ENCODE peak calls at places on chromosomes 3 and 15, in five cellular contexts. R is H1, T is HCT116, G is GM12878, D is K562. Y is an unnamed sample.
A peak's percentile ranks its signal among the peaks of the same experiment; 100 is the strongest.

GRCh38 chr3:30004481-30004880 is 601.9 kb upstream of the TGFBR2 start:
- DNase-seq in R (no peak), T (no peak), G (no peak), D (no peak), Y (no peak)

GRCh38 chr3:174419216-174419615 is 439.9 kb upstream of the NAALADL2 start:
- DNase-seq in R (no peak), T (no peak), G (no peak), D (no peak), Y (no peak)

GRCh38 chr15:60569596-60569995 is 90.7 kb upstream of the ICE2 start:
- DNase-seq in R (no peak), T (no peak), G (no peak), D (no peak), Y (no peak)

GRCh38 chr3:188153498-188153948 is 434 bp upstream of the LPP start:
- DNase-seq in R (peak; percentile 87), T (peak; percentile 75), G (no peak), D (no peak), Y (peak; percentile 88)

GRCh38 chr15:55791576-55792400 is 48.8 kb upstream of the PRTG start:
- DNase-seq in R (no peak), T (no peak), G (no peak), D (no peak), Y (no peak)

GRCh38 chr15:69484837-69485236 is 32.2 kb downstream of the RPLP1 start:
- DNase-seq in R (no peak), T (no peak), G (no peak), D (no peak), Y (no peak)

GRCh38 chr3:52873433-52874159 is 23.8 kb downstream of the STIMATE start:
- DNase-seq in R (no peak), T (no peak), G (no peak), D (peak; percentile 22), Y (no peak)

GRCh38 chr3:52385157-52385556 is 59.7 kb downstream of the SEMA3G start:
- DNase-seq in R (peak; percentile 81), T (peak; percentile 64), G (no peak), D (peak; percentile 80), Y (peak; percentile 42)

GRCh38 chr3:103453152-103453551 is 1018.3 kb downstream of the ZPLD1 start:
- DNase-seq in R (no peak), T (no peak), G (no peak), D (no peak), Y (no peak)

GRCh38 chr3:109702252-109702651 is 364.9 kb upstream of the DPPA4 start:
- DNase-seq in R (no peak), T (no peak), G (no peak), D (no peak), Y (no peak)

GRCh38 chr3:66303556-66303955 is 82.8 kb downstream of the SLC25A26 start:
- DNase-seq in R (no peak), T (no peak), G (no peak), D (no peak), Y (no peak)

GRCh38 chr15:25250906-25251622 is 187.8 kb downstream of the UBE3A start:
- DNase-seq in R (no peak), T (no peak), G (no peak), D (no peak), Y (no peak)

GRCh38 chr3:129404610-129405009 is 23.8 kb downstream of the EFCAB12 start:
- DNase-seq in R (no peak), T (no peak), G (no peak), D (no peak), Y (no peak)

GRCh38 chr3:112531358-112531781 is 30.4 kb downstream of the ATG3 start:
- DNase-seq in R (no peak), T (peak; percentile 6), G (no peak), D (peak; percentile 7), Y (peak; percentile 3)

GRCh38 chr3:53650424-53650823 is 156.0 kb downstream of the CACNA1D start:
- DNase-seq in R (no peak), T (no peak), G (peak; percentile 75), D (no peak), Y (no peak)

GRCh38 chr15:69143756-69144436 is 16.5 kb upstream of the GLCE start:
- DNase-seq in R (no peak), T (no peak), G (no peak), D (no peak), Y (no peak)

GRCh38 chr3:12287727-12288465 is 974 bp upstream of the PPARG start:
- DNase-seq in R (no peak), T (no peak), G (no peak), D (no peak), Y (no peak)

GRCh38 chr3:14424711-14425573 is 22.5 kb downstream of the SLC6A6 start:
- DNase-seq in R (no peak), T (no peak), G (no peak), D (no peak), Y (no peak)

GRCh38 chr3:78734048-78734637 is 1033.7 kb downstream of the ROBO1 start:
- DNase-seq in R (no peak), T (no peak), G (no peak), D (no peak), Y (no peak)

GRCh38 chr3:155386817-155387403 is 93.4 kb upstream of the STRIT1 start:
- DNase-seq in R (no peak), T (no peak), G (no peak), D (no peak), Y (no peak)

GRCh38 chr3:53072653-53073552 is 27.0 kb upstream of the SFMBT1 start:
- DNase-seq in R (peak; percentile 78), T (peak; percentile 48), G (peak; percentile 43), D (peak; percentile 79), Y (peak; percentile 81)

GRCh38 chr15:25408929-25409328 is 29.9 kb downstream of the UBE3A start:
- DNase-seq in R (no peak), T (no peak), G (no peak), D (no peak), Y (no peak)

GRCh38 chr15:48385031-48385430 is 53.8 kb downstream of the DUT start:
- DNase-seq in R (no peak), T (no peak), G (no peak), D (no peak), Y (no peak)

GRCh38 chr15:25859838-25860645 is 3.1 kb downstream of the ATP10A start:
- DNase-seq in R (no peak), T (no peak), G (no peak), D (no peak), Y (no peak)

GRCh38 chr3:167116120-167116922 is 263.8 kb downstream of the ZBBX start:
- DNase-seq in R (no peak), T (no peak), G (no peak), D (no peak), Y (no peak)

GRCh38 chr3:156631323-156631722 is 43.1 kb upstream of the TIPARP start:
- DNase-seq in R (no peak), T (no peak), G (no peak), D (no peak), Y (no peak)

GRCh38 chr3:156630773-156631093 is 43.7 kb upstream of the TIPARP start:
- DNase-seq in R (no peak), T (no peak), G (no peak), D (no peak), Y (no peak)

GRCh38 chr3:156628095-156628690 is 46.2 kb upstream of the TIPARP start:
- DNase-seq in R (no peak), T (no peak), G (no peak), D (no peak), Y (peak; percentile 60)

GRCh38 chr3:156628836-156629618 is 45.4 kb upstream of the TIPARP start:
- DNase-seq in R (no peak), T (no peak), G (no peak), D (no peak), Y (no peak)

DNA sequence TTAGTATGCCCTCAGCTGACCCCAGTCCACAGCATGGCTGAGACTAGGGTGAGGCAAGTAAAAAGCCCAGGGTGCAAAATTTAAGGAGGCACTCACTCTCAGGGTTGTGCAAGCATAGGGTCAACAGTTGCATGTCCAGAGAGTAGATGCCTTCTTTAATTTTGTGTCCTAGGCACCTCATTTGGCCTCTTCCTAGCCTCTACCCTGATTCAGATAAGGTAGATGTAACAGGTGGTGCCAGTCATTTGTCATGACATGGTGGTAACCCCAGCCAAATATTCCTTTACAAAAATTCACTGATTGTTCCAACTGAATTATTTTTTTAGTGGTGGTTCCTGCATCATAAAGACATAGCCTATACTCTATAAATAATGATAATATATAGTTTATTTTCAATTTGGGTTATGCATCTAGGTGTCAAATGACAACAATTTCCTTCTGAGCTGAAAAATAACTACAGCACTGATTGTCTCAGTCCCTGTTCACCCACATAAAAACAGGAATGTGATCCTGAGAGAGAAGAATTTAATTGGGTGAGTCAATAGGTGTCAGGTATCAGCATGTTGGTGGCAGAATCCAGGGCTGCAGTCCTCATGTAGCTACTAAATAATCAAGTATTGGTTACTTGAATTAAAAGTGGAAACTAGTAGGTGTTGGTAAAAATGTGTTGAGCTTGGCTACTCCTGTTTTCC is 44.2 kb upstream of the TIPARP start:
- DNase-seq in R (no peak), T (peak; percentile 36), G (no peak), D (no peak), Y (no peak)
- TF ChIP-seq SRF in R (no peak), T (no peak), G (no peak), D (no peak), Y (no peak)

GRCh38 chr15:40339621-40339945 is 1.2 kb downstream of the CCDC9B start:
- DNase-seq in R (no peak), T (no peak), G (no peak), D (no peak), Y (no peak)

GRCh38 chr15:40340038-40340739 is 550 bp downstream of the CCDC9B start:
- DNase-seq in R (no peak), T (no peak), G (no peak), D (no peak), Y (no peak)

GRCh38 chr15:40337597-40337996 is 3.1 kb downstream of the CCDC9B start:
- DNase-seq in R (no peak), T (no peak), G (no peak), D (no peak), Y (no peak)

GRCh38 chr15:40338041-40338657 is 2.6 kb downstream of the CCDC9B start:
- DNase-seq in R (no peak), T (peak; percentile 35), G (no peak), D (peak; percentile 91), Y (peak; percentile 58)

DNA sequence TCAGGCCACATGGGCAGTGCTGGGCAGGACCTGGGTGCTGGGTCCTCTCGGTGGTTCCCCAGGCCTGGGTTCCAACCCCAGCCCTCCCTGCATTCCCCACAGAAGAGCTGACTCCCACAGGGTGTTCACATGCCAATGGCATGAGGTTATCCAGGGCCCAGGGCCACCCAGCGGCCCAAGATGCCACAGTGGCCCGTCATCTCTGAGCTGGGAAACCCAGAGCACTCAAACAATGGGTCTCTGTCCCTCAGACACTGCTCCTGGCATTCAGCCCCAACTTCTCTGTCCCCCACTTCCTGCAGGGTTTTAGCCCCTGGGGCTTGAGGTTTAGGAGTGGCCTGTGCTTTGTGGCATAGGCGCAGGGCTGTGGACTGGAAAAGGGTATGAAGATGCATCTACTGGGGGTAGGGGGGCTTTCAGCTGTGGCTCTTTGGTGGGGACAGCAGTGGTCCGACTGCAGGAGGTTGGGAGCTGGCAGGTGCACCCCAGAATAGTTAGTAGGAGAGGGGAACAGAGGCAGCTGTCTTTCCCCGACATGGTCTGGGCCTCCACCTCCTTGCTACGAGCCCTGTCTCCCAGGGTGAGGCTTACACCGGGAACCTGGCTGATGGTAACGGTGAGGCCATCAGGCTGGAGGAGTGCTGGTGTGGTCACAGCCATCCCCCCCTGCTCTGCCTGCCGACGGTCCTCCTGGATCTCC is 1.7 kb downstream of the CCDC9B start:
- DNase-seq in R (no peak), T (peak; percentile 79), G (no peak), D (no peak), Y (peak; percentile 85)
- TF ChIP-seq SRF in R (no peak), T (no peak), G (no peak), D (no peak), Y (no peak)

GRCh38 chr15:95869920-95870319 is 460.6 kb upstream of the NR2F2 start:
- DNase-seq in R (no peak), T (no peak), G (no peak), D (no peak), Y (no peak)
- TF ChIP-seq SRF in R (no peak), T (no peak), G (no peak), D (no peak), Y (no peak)

GRCh38 chr3:61645148-61645547 is 83.8 kb downstream of the PTPRG start:
- DNase-seq in R (no peak), T (no peak), G (no peak), D (no peak), Y (peak; percentile 77)
- TF ChIP-seq SRF in R (no peak), T (no peak), G (no peak), D (no peak), Y (no peak)